ENCODE peak calls at places on chromosomes 16 and 17, in seven cellular contexts. F, R, M, K, V, W and L are unnamed samples.

GRCh38 chr17:65039349-65039988 is 17.1 kb downstream of the GNA13 start:
- DNase-seq in V (no peak), W (no peak), F (no peak), K (peak), M (no peak), R (no peak), L (no peak)

GRCh38 chr17:36592711-36593321 is 1.1 kb downstream of the DHRS11 start:
- DNase-seq in R (no peak), W (no peak), V (peak), F (no peak), K (no peak), M (no peak), L (no peak)

GRCh38 chr16:19167710-19168172 is 299 bp upstream of the SYT17 start:
- DNase-seq in F (peak), V (peak), K (no peak), W (no peak), M (peak), R (peak), L (peak)

GRCh38 chr17:8606415-8606814 is 24.1 kb downstream of the MYH10 start:
- DNase-seq in R (no peak), W (no peak), M (no peak), V (no peak), K (no peak), F (peak), L (no peak)

GRCh38 chr16:48003226-48003907 is 152.4 kb downstream of the ABCC12 start:
- DNase-seq in V (no peak), M (peak), W (no peak), K (no peak), R (no peak), F (no peak), L (no peak)

GRCh38 chr16:67015317-67015731 is 13.6 kb upstream of the CBFB start:
- DNase-seq in F (no peak), R (no peak), W (no peak), V (no peak), M (peak), K (no peak), L (no peak)

GRCh38 chr17:39836117-39836516 is 28.0 kb downstream of the IKZF3 start:
- DNase-seq in F (no peak), M (no peak), V (no peak), R (no peak), W (no peak), K (no peak), L (no peak)

GRCh38 chr17:75996665-75997590 is 3.7 kb upstream of the CDK3 start:
- DNase-seq in F (peak), M (peak), K (no peak), W (no peak), V (peak), R (no peak), L (peak)

GRCh38 chr17:14297161-14297851 is 3.6 kb upstream of the HS3ST3B1 start:
- DNase-seq in K (no peak), M (no peak), R (no peak), V (no peak), F (no peak), W (no peak), L (no peak)

GRCh38 chr16:3838600-3839401 is 41.7 kb downstream of the CREBBP start:
- DNase-seq in M (no peak), V (no peak), F (no peak), R (no peak), W (no peak), K (no peak), L (no peak)

GRCh38 chr17:48791128-48792032 is 25.6 kb downstream of the TTLL6 start:
- DNase-seq in K (no peak), W (no peak), F (peak), M (peak), R (peak), V (peak), L (no peak)